ENCODE peak calls at places on chromosome 16, in seven cellular contexts. One of them, this sample, is unnamed.

GRCh38 chr16:48101069-48101674 is 54.6 kb downstream of the ABCC12 start:
- DNase-seq in PC-9: no peak
- DNase-seq in neural progenitor cell: no peak
- DNase-seq in fibroblast of lung: peak
- DNase-seq in MM.1S: no peak
- DNase-seq in IMR-90: no peak
- DNase-seq in trophoblast cell: no peak
- DNase-seq in this sample: no peak

GRCh38 chr16:411576-412265 is 10.0 kb downstream of the DECR2 start:
- DNase-seq in PC-9: no peak
- DNase-seq in neural progenitor cell: no peak
- DNase-seq in fibroblast of lung: no peak
- DNase-seq in MM.1S: no peak
- DNase-seq in IMR-90: no peak
- DNase-seq in trophoblast cell: no peak
- DNase-seq in this sample: no peak

GRCh38 chr16:17224350-17224749 is 246.4 kb downstream of the XYLT1 start:
- DNase-seq in PC-9: no peak
- DNase-seq in neural progenitor cell: no peak
- DNase-seq in fibroblast of lung: no peak
- DNase-seq in MM.1S: no peak
- DNase-seq in IMR-90: no peak
- DNase-seq in trophoblast cell: no peak
- DNase-seq in this sample: no peak

GRCh38 chr16:76278086-76278485 is 885 bp downstream of the CNTNAP4 start:
- DNase-seq in PC-9: no peak
- DNase-seq in neural progenitor cell: no peak
- DNase-seq in fibroblast of lung: no peak
- DNase-seq in MM.1S: no peak
- DNase-seq in IMR-90: no peak
- DNase-seq in trophoblast cell: no peak
- DNase-seq in this sample: no peak

GRCh38 chr16:728890-729744 is 2.2 kb downstream of the HAGHL start:
- DNase-seq in PC-9: peak
- DNase-seq in neural progenitor cell: no peak
- DNase-seq in fibroblast of lung: no peak
- DNase-seq in MM.1S: no peak
- DNase-seq in IMR-90: no peak
- DNase-seq in trophoblast cell: no peak
- DNase-seq in this sample: no peak

GRCh38 chr16:11534262-11534661 is 52.5 kb downstream of the LITAF start:
- DNase-seq in PC-9: peak
- DNase-seq in neural progenitor cell: no peak
- DNase-seq in fibroblast of lung: peak
- DNase-seq in MM.1S: no peak
- DNase-seq in IMR-90: no peak
- DNase-seq in trophoblast cell: no peak
- DNase-seq in this sample: no peak

GRCh38 chr16:15950869-15951268 is 1.5 kb downstream of the ABCC1 start:
- DNase-seq in PC-9: no peak
- DNase-seq in neural progenitor cell: no peak
- DNase-seq in fibroblast of lung: no peak
- DNase-seq in MM.1S: no peak
- DNase-seq in IMR-90: no peak
- DNase-seq in trophoblast cell: no peak
- DNase-seq in this sample: no peak

GRCh38 chr16:87358250-87358649 is 25.3 kb downstream of the FBXO31 start:
- DNase-seq in PC-9: no peak
- DNase-seq in neural progenitor cell: no peak
- DNase-seq in fibroblast of lung: no peak
- DNase-seq in MM.1S: no peak
- DNase-seq in IMR-90: no peak
- DNase-seq in trophoblast cell: no peak
- DNase-seq in this sample: no peak

GRCh38 chr16:68711421-68712139 is 25.5 kb upstream of the CDH1 start:
- DNase-seq in PC-9: no peak
- DNase-seq in neural progenitor cell: no peak
- DNase-seq in fibroblast of lung: no peak
- DNase-seq in MM.1S: no peak
- DNase-seq in IMR-90: no peak
- DNase-seq in trophoblast cell: peak
- DNase-seq in this sample: no peak

GRCh38 chr16:87739801-87740200 is 26.0 kb downstream of the KLHDC4 start:
- DNase-seq in PC-9: no peak
- DNase-seq in neural progenitor cell: no peak
- DNase-seq in fibroblast of lung: no peak
- DNase-seq in MM.1S: no peak
- DNase-seq in IMR-90: no peak
- DNase-seq in trophoblast cell: no peak
- DNase-seq in this sample: no peak

GRCh38 chr16:9850716-9851115 is 331.5 kb downstream of the GRIN2A start:
- DNase-seq in PC-9: no peak
- DNase-seq in neural progenitor cell: no peak
- DNase-seq in fibroblast of lung: no peak
- DNase-seq in MM.1S: no peak
- DNase-seq in IMR-90: no peak
- DNase-seq in trophoblast cell: no peak
- DNase-seq in this sample: no peak

GRCh38 chr16:31242197-31242596 is 17.6 kb upstream of the ITGAM start:
- DNase-seq in PC-9: peak
- DNase-seq in neural progenitor cell: no peak
- DNase-seq in fibroblast of lung: no peak
- DNase-seq in MM.1S: no peak
- DNase-seq in IMR-90: peak
- DNase-seq in trophoblast cell: no peak
- DNase-seq in this sample: no peak

GRCh38 chr16:31362476-31363405 is 7.8 kb downstream of the ITGAX start:
- DNase-seq in PC-9: no peak
- DNase-seq in neural progenitor cell: no peak
- DNase-seq in fibroblast of lung: no peak
- DNase-seq in MM.1S: no peak
- DNase-seq in IMR-90: no peak
- DNase-seq in trophoblast cell: no peak
- DNase-seq in this sample: no peak

GRCh38 chr16:70677499-70678120 is 8.2 kb downstream of the MTSS2 start:
- DNase-seq in PC-9: no peak
- DNase-seq in neural progenitor cell: no peak
- DNase-seq in fibroblast of lung: no peak
- DNase-seq in MM.1S: no peak
- DNase-seq in IMR-90: no peak
- DNase-seq in trophoblast cell: no peak
- DNase-seq in this sample: no peak

GRCh38 chr16:81632392-81633146 is 146.5 kb upstream of the PLCG2 start:
- DNase-seq in PC-9: peak
- DNase-seq in neural progenitor cell: no peak
- DNase-seq in fibroblast of lung: peak
- DNase-seq in MM.1S: no peak
- DNase-seq in IMR-90: peak
- DNase-seq in trophoblast cell: peak
- DNase-seq in this sample: peak

GRCh38 chr16:2954647-2955381 is 9.3 kb upstream of the KREMEN2 start:
- DNase-seq in PC-9: no peak
- DNase-seq in neural progenitor cell: no peak
- DNase-seq in fibroblast of lung: no peak
- DNase-seq in MM.1S: no peak
- DNase-seq in IMR-90: no peak
- DNase-seq in trophoblast cell: no peak
- DNase-seq in this sample: no peak

GRCh38 chr16:56269824-56270684 is 78.8 kb downstream of the GNAO1 start:
- DNase-seq in PC-9: no peak
- DNase-seq in neural progenitor cell: peak
- DNase-seq in fibroblast of lung: peak
- DNase-seq in MM.1S: no peak
- DNase-seq in IMR-90: peak
- DNase-seq in trophoblast cell: no peak
- DNase-seq in this sample: no peak

GRCh38 chr16:75908718-75909117 is 182.4 kb upstream of the CPHXL start:
- DNase-seq in PC-9: no peak
- DNase-seq in neural progenitor cell: no peak
- DNase-seq in fibroblast of lung: no peak
- DNase-seq in MM.1S: no peak
- DNase-seq in IMR-90: no peak
- DNase-seq in trophoblast cell: peak
- DNase-seq in this sample: no peak

GRCh38 chr16:720507-720989 is 398 bp upstream of the ANTKMT start:
- DNase-seq in PC-9: no peak
- DNase-seq in neural progenitor cell: peak
- DNase-seq in fibroblast of lung: peak
- DNase-seq in MM.1S: peak
- DNase-seq in IMR-90: peak
- DNase-seq in trophoblast cell: no peak
- DNase-seq in this sample: no peak

GRCh38 chr16:20868890-20869289 is 31.3 kb downstream of the DCUN1D3 start:
- DNase-seq in PC-9: no peak
- DNase-seq in neural progenitor cell: peak
- DNase-seq in fibroblast of lung: peak
- DNase-seq in MM.1S: no peak
- DNase-seq in IMR-90: peak
- DNase-seq in trophoblast cell: no peak
- DNase-seq in this sample: no peak

GRCh38 chr16:20866792-20867191 is 33.4 kb downstream of the DCUN1D3 start:
- DNase-seq in PC-9: no peak
- DNase-seq in neural progenitor cell: no peak
- DNase-seq in fibroblast of lung: no peak
- DNase-seq in MM.1S: no peak
- DNase-seq in IMR-90: no peak
- DNase-seq in trophoblast cell: no peak
- DNase-seq in this sample: no peak

GRCh38 chr16:20867585-20867984 is 32.6 kb downstream of the DCUN1D3 start:
- DNase-seq in PC-9: no peak
- DNase-seq in neural progenitor cell: no peak
- DNase-seq in fibroblast of lung: peak
- DNase-seq in MM.1S: no peak
- DNase-seq in IMR-90: peak
- DNase-seq in trophoblast cell: no peak
- DNase-seq in this sample: no peak

GRCh38 chr16:20865420-20866126 is 34.6 kb downstream of the DCUN1D3 start:
- DNase-seq in PC-9: no peak
- DNase-seq in neural progenitor cell: no peak
- DNase-seq in fibroblast of lung: peak
- DNase-seq in MM.1S: no peak
- DNase-seq in IMR-90: peak
- DNase-seq in trophoblast cell: peak
- DNase-seq in this sample: no peak

DNA sequence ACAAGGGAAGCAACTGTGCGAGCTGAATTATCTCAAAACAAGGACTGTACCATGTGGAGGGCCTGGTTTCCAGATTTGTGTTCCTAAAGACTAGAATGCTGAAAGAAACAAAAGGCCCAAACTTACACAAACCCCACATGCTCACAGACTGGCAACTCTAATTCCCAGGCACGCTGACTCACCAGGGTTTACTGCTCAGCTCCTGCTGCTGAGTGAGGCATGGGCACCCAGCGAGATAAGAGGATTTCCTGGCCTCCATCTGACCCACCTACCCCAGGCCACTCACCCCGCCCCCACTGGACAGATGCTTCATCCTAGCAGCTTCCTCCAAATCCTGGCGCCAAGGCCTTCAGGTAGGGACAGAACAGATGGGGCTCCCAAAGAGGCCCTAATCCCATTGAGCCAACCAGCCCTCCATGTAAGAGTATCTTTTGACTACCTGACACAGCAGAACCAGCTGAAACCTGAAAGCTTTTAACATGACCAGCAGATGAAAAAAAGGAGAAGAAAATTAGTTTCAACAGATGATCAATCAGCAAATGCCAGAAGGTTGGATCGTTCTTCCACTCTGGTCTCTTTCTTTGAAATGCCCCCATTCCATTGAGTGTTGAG is 33.9 kb downstream of the DCUN1D3 start:
- DNase-seq in PC-9: peak
- DNase-seq in neural progenitor cell: peak
- DNase-seq in fibroblast of lung: peak
- DNase-seq in MM.1S: no peak
- DNase-seq in IMR-90: peak
- DNase-seq in trophoblast cell: peak
- DNase-seq in this sample: no peak
- H2AFZ ChIP-seq in PC-9: no peak
- H2AFZ ChIP-seq in neural progenitor cell: no peak
- H2AFZ ChIP-seq in fibroblast of lung: no peak
- H2AFZ ChIP-seq in MM.1S: no peak
- H2AFZ ChIP-seq in IMR-90: peak
- H2AFZ ChIP-seq in trophoblast cell: no peak
- H2AFZ ChIP-seq in this sample: no peak

GRCh38 chr16:84832488-84833141 is 12.8 kb downstream of the CRISPLD2 start:
- DNase-seq in PC-9: no peak
- DNase-seq in neural progenitor cell: no peak
- DNase-seq in fibroblast of lung: peak
- DNase-seq in MM.1S: no peak
- DNase-seq in IMR-90: peak
- DNase-seq in trophoblast cell: peak
- DNase-seq in this sample: no peak
- H3K4me3 ChIP-seq in PC-9: no peak
- H3K4me3 ChIP-seq in neural progenitor cell: no peak
- H3K4me3 ChIP-seq in fibroblast of lung: peak
- H3K4me3 ChIP-seq in MM.1S: peak
- H3K4me3 ChIP-seq in IMR-90: peak
- H3K4me3 ChIP-seq in trophoblast cell: no peak
- H3K4me3 ChIP-seq in this sample: no peak

GRCh38 chr16:85983606-85984005 is 84.6 kb downstream of the IRF8 start:
- DNase-seq in PC-9: no peak
- DNase-seq in neural progenitor cell: no peak
- DNase-seq in fibroblast of lung: no peak
- DNase-seq in MM.1S: no peak
- DNase-seq in IMR-90: no peak
- DNase-seq in trophoblast cell: no peak
- DNase-seq in this sample: no peak
- H2AFZ ChIP-seq in PC-9: no peak
- H2AFZ ChIP-seq in neural progenitor cell: no peak
- H2AFZ ChIP-seq in fibroblast of lung: no peak
- H2AFZ ChIP-seq in MM.1S: no peak
- H2AFZ ChIP-seq in IMR-90: no peak
- H2AFZ ChIP-seq in trophoblast cell: no peak
- H2AFZ ChIP-seq in this sample: no peak

DNA sequence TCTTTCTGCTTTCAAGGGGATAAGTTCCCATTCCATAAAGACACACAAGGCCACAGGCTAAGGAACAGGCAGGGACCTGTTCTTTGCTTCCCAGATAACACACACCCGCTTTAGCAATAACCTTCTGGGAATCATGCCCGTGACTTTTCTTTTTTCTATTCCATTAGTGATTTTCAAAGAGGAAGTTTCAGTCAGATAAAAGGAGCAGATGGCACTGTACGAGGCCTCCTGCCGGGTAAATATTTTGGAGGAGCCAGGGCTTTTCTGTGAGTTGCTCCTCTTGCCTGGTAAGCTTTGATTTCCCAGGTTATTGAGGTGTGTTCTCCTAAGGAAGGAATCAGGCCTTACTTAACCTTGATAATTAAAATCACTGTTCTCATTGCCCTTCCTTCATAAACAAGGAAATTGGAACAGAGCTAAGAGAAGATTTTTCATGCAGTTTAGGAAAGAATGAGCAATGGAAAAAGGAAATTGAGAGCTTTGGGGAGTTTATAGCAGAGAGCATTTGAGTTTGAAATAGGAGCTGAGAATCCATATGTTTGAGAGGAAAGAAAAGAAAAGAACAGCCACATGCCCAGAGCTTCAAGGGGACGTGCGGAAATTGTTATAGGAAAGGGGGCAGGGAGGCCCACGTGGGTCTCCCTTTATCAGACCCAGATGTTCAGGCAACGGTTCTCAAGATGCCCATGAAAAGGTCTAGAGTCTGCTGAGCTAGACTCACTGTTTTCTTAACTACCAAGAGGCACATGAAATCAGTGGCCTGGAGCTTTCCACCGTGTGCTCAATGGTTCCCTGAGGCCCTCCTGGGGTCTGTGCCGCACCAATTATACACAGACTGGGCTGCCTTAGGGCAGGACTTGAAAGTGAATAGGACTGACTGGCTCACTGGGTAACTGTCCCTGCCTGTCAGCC is 31.0 kb downstream of the CHD9 start:
- DNase-seq in PC-9: no peak
- DNase-seq in neural progenitor cell: no peak
- DNase-seq in fibroblast of lung: peak
- DNase-seq in MM.1S: no peak
- DNase-seq in IMR-90: no peak
- DNase-seq in trophoblast cell: no peak
- DNase-seq in this sample: no peak
- H3K4me3 ChIP-seq in PC-9: no peak
- H3K4me3 ChIP-seq in neural progenitor cell: no peak
- H3K4me3 ChIP-seq in fibroblast of lung: no peak
- H3K4me3 ChIP-seq in MM.1S: no peak
- H3K4me3 ChIP-seq in IMR-90: no peak
- H3K4me3 ChIP-seq in trophoblast cell: no peak
- H3K4me3 ChIP-seq in this sample: no peak